ENCODE peak calls at places on chromosomes 12 and 14, in five cellular contexts. One of them, this sample, is unnamed.

GRCh38 chr12:24212496-24212895 is 263.0 kb upstream of the SOX5 start:
- DNase-seq in fibroblast of mammary gland: no peak
- DNase-seq in lower lobe of right lung: no peak
- DNase-seq in bronchial epithelial cell: no peak
- DNase-seq in GM12865: peak; percentile 7
- DNase-seq in this sample: no peak

GRCh38 chr14:23094666-23095195 is at the start of gene ACIN1:
- DNase-seq in bronchial epithelial cell: peak; percentile 73
- DNase-seq in lower lobe of right lung: peak; percentile 83
- DNase-seq in fibroblast of mammary gland: peak; percentile 84
- DNase-seq in GM12865: peak; percentile 92
- DNase-seq in this sample: peak; percentile 78

GRCh38 chr12:96190403-96191170 is 3.6 kb upstream of the ELK3 start:
- DNase-seq in GM12865: peak; percentile 48
- DNase-seq in lower lobe of right lung: no peak
- DNase-seq in fibroblast of mammary gland: peak; percentile 81
- DNase-seq in bronchial epithelial cell: peak; percentile 66
- DNase-seq in this sample: no peak

GRCh38 chr12:56377310-56377988 is 14.8 kb upstream of the APOF start:
- DNase-seq in fibroblast of mammary gland: peak; percentile 55
- DNase-seq in bronchial epithelial cell: peak; percentile 76
- DNase-seq in GM12865: no peak
- DNase-seq in lower lobe of right lung: no peak
- DNase-seq in this sample: no peak

GRCh38 chr12:83017001-83017400 is 330.3 kb downstream of the TMTC2 start:
- DNase-seq in GM12865: no peak
- DNase-seq in bronchial epithelial cell: no peak
- DNase-seq in lower lobe of right lung: no peak
- DNase-seq in fibroblast of mammary gland: no peak
- DNase-seq in this sample: no peak

GRCh38 chr12:75710361-75711069 is 199.1 kb upstream of the KRR1 start:
- DNase-seq in GM12865: no peak
- DNase-seq in lower lobe of right lung: no peak
- DNase-seq in bronchial epithelial cell: no peak
- DNase-seq in fibroblast of mammary gland: peak; percentile 43
- DNase-seq in this sample: no peak

GRCh38 chr12:115421796-115422709 is 738.1 kb upstream of the TBX3 start:
- DNase-seq in lower lobe of right lung: no peak
- DNase-seq in fibroblast of mammary gland: no peak
- DNase-seq in GM12865: no peak
- DNase-seq in bronchial epithelial cell: no peak
- DNase-seq in this sample: no peak

GRCh38 chr12:116380066-116380465 is 102.6 kb upstream of the MED13L start:
- DNase-seq in fibroblast of mammary gland: no peak
- DNase-seq in lower lobe of right lung: no peak
- DNase-seq in GM12865: no peak
- DNase-seq in bronchial epithelial cell: no peak
- DNase-seq in this sample: no peak

GRCh38 chr12:69994593-69995222 is 169.7 kb downstream of the MYRFL start:
- DNase-seq in GM12865: no peak
- DNase-seq in fibroblast of mammary gland: no peak
- DNase-seq in bronchial epithelial cell: no peak
- DNase-seq in lower lobe of right lung: no peak
- DNase-seq in this sample: no peak

GRCh38 chr14:102893452-102893851 is 29.0 kb upstream of the AMN start:
- DNase-seq in lower lobe of right lung: no peak
- DNase-seq in bronchial epithelial cell: no peak
- DNase-seq in GM12865: no peak
- DNase-seq in fibroblast of mammary gland: peak; percentile 98
- DNase-seq in this sample: no peak

GRCh38 chr12:116277393-116278258 is at the start of gene MED13L:
- DNase-seq in GM12865: peak; percentile 92
- DNase-seq in bronchial epithelial cell: no peak
- DNase-seq in lower lobe of right lung: peak; percentile 91
- DNase-seq in fibroblast of mammary gland: peak; percentile 72
- DNase-seq in this sample: peak; percentile 99

GRCh38 chr12:44558340-44559100 is 317.6 kb downstream of the NELL2 start:
- DNase-seq in GM12865: no peak
- DNase-seq in bronchial epithelial cell: no peak
- DNase-seq in fibroblast of mammary gland: no peak
- DNase-seq in lower lobe of right lung: no peak
- DNase-seq in this sample: no peak

GRCh38 chr12:120944645-120945217 is 33.6 kb upstream of the HNF1A start:
- DNase-seq in lower lobe of right lung: peak; percentile 64
- DNase-seq in fibroblast of mammary gland: peak; percentile 41
- DNase-seq in GM12865: peak; percentile 69
- DNase-seq in bronchial epithelial cell: peak; percentile 35
- DNase-seq in this sample: peak; percentile 76

GRCh38 chr12:124916370-124917134 is 2.1 kb upstream of the UBC start:
- DNase-seq in bronchial epithelial cell: peak; percentile 95
- DNase-seq in lower lobe of right lung: no peak
- DNase-seq in GM12865: peak; percentile 68
- DNase-seq in fibroblast of mammary gland: peak; percentile 97
- DNase-seq in this sample: no peak

GRCh38 chr12:3305904-3306619 is 184.9 kb upstream of the PRMT8 start:
- DNase-seq in lower lobe of right lung: no peak
- DNase-seq in fibroblast of mammary gland: no peak
- DNase-seq in GM12865: no peak
- DNase-seq in bronchial epithelial cell: no peak
- DNase-seq in this sample: no peak

GRCh38 chr12:98002887-98003493 is 512.4 kb upstream of the TMPO start:
- DNase-seq in fibroblast of mammary gland: peak; percentile 60
- DNase-seq in bronchial epithelial cell: peak; percentile 54
- DNase-seq in lower lobe of right lung: no peak
- DNase-seq in GM12865: peak; percentile 62
- DNase-seq in this sample: peak; percentile 32

GRCh38 chr14:106493962-106494823 is 967.8 kb downstream of the TMEM121 start:
- DNase-seq in GM12865: no peak
- DNase-seq in fibroblast of mammary gland: no peak
- DNase-seq in bronchial epithelial cell: no peak
- DNase-seq in lower lobe of right lung: no peak
- DNase-seq in this sample: no peak

GRCh38 chr12:13970803-13971202 is 10.6 kb downstream of the GRIN2B start:
- DNase-seq in lower lobe of right lung: no peak
- DNase-seq in fibroblast of mammary gland: no peak
- DNase-seq in bronchial epithelial cell: no peak
- DNase-seq in GM12865: no peak
- DNase-seq in this sample: no peak

GRCh38 chr12:132502149-132502881 is 12.4 kb downstream of the FBRSL1 start:
- DNase-seq in lower lobe of right lung: no peak
- DNase-seq in fibroblast of mammary gland: no peak
- DNase-seq in bronchial epithelial cell: no peak
- DNase-seq in GM12865: no peak
- DNase-seq in this sample: no peak

GRCh38 chr12:9673404-9674225 is 4.1 kb downstream of the CLEC2D start:
- DNase-seq in GM12865: peak; percentile 83
- DNase-seq in bronchial epithelial cell: peak; percentile 91
- DNase-seq in lower lobe of right lung: peak; percentile 60
- DNase-seq in fibroblast of mammary gland: peak; percentile 93
- DNase-seq in this sample: peak; percentile 19

GRCh38 chr14:101018561-101019290 is 115.2 kb upstream of the RTL1 start:
- DNase-seq in bronchial epithelial cell: no peak
- DNase-seq in lower lobe of right lung: no peak
- DNase-seq in GM12865: no peak
- DNase-seq in fibroblast of mammary gland: no peak
- DNase-seq in this sample: no peak

GRCh38 chr14:99538275-99538674 is 57.1 kb downstream of the CCNK start:
- DNase-seq in bronchial epithelial cell: no peak
- DNase-seq in fibroblast of mammary gland: no peak
- DNase-seq in GM12865: no peak
- DNase-seq in lower lobe of right lung: no peak
- DNase-seq in this sample: no peak

GRCh38 chr12:685388-685787 is 22.1 kb upstream of the NINJ2 start:
- DNase-seq in fibroblast of mammary gland: no peak
- DNase-seq in bronchial epithelial cell: peak; percentile 86
- DNase-seq in GM12865: peak; percentile 91
- DNase-seq in lower lobe of right lung: no peak
- DNase-seq in this sample: peak; percentile 63

GRCh38 chr14:91244501-91244901 is at the start of gene GPR68:
- DNase-seq in fibroblast of mammary gland: peak; percentile 66
- DNase-seq in lower lobe of right lung: no peak
- DNase-seq in GM12865: no peak
- DNase-seq in bronchial epithelial cell: no peak
- DNase-seq in this sample: no peak

GRCh38 chr12:53098354-53098981 is 1.0 kb downstream of the IGFBP6 start:
- DNase-seq in lower lobe of right lung: no peak
- DNase-seq in bronchial epithelial cell: peak; percentile 79
- DNase-seq in fibroblast of mammary gland: peak; percentile 89
- DNase-seq in GM12865: no peak
- DNase-seq in this sample: peak; percentile 39

GRCh38 chr12:12527820-12528296 is 34.8 kb downstream of the DUSP16 start:
- DNase-seq in lower lobe of right lung: no peak
- DNase-seq in bronchial epithelial cell: no peak
- DNase-seq in fibroblast of mammary gland: no peak
- DNase-seq in GM12865: peak; percentile 9
- DNase-seq in this sample: no peak

DNA sequence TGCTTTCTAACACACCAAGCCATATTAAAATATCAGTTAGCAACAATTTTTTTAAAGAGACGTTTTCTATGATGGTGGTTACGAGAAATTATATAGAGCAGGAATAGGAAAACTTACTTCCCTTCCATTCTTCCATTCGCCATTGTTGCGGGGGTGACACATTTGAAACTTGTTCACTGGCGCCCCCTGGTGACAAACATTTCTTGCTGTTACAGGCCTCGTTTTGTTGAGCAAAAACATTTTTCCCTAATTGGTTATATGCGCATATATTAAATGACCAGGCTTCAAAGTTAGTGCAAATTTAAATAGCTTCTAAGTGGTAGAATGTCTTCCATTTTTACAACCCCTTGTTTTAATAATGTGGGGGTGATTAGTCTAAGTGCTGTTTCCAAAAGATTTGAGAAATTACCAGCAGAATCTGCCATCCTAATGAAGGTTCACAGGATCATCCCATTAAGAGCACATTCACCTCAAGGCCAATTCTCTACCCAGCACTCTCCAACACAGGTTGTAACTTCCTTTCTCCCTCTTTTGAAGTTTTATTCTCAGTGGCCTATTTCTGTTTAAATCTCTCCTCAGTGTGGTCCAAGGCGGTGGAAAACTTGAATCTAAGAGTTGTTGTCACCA is 1124.7 kb downstream of the FLRT2 start:
- DNase-seq in GM12865: peak; percentile 21
- DNase-seq in fibroblast of mammary gland: peak; percentile 57
- DNase-seq in bronchial epithelial cell: peak; percentile 13
- DNase-seq in lower lobe of right lung: peak; percentile 55
- DNase-seq in this sample: no peak
- TF ChIP-seq CTCF in GM12865: peak; percentile 37
- TF ChIP-seq CTCF in fibroblast of mammary gland: peak; percentile 65
- TF ChIP-seq CTCF in bronchial epithelial cell: peak; percentile 20
- TF ChIP-seq CTCF in lower lobe of right lung: peak; percentile 46
- TF ChIP-seq CTCF in this sample: no peak

GRCh38 chr12:71242511-71242910 is 84.7 kb upstream of the TSPAN8 start:
- DNase-seq in GM12865: no peak
- DNase-seq in bronchial epithelial cell: no peak
- DNase-seq in fibroblast of mammary gland: no peak
- DNase-seq in lower lobe of right lung: no peak
- DNase-seq in this sample: no peak
- TF ChIP-seq CTCF in GM12865: no peak
- TF ChIP-seq CTCF in bronchial epithelial cell: no peak
- TF ChIP-seq CTCF in fibroblast of mammary gland: no peak
- TF ChIP-seq CTCF in lower lobe of right lung: no peak
- TF ChIP-seq CTCF in this sample: no peak

GRCh38 chr12:26125451-26126339 is 858 bp upstream of the BHLHE41 start:
- DNase-seq in GM12865: peak; percentile 45
- DNase-seq in bronchial epithelial cell: peak; percentile 84
- DNase-seq in fibroblast of mammary gland: peak; percentile 68
- DNase-seq in lower lobe of right lung: peak; percentile 81
- DNase-seq in this sample: peak; percentile 63

GRCh38 chr12:26126340-26127284 is 1.8 kb upstream of the BHLHE41 start:
- DNase-seq in fibroblast of mammary gland: peak; percentile 79
- DNase-seq in lower lobe of right lung: peak; percentile 89
- DNase-seq in bronchial epithelial cell: peak; percentile 64
- DNase-seq in GM12865: peak; percentile 48
- DNase-seq in this sample: peak; percentile 76

GRCh38 chr12:26123482-26123980 is 1.3 kb downstream of the BHLHE41 start:
- DNase-seq in GM12865: no peak
- DNase-seq in fibroblast of mammary gland: peak; percentile 22
- DNase-seq in lower lobe of right lung: no peak
- DNase-seq in bronchial epithelial cell: no peak
- DNase-seq in this sample: peak; percentile 46

GRCh38 chr12:26122681-26123481 is 2.0 kb downstream of the BHLHE41 start:
- DNase-seq in fibroblast of mammary gland: peak; percentile 86
- DNase-seq in GM12865: peak; percentile 39
- DNase-seq in bronchial epithelial cell: peak; percentile 47
- DNase-seq in lower lobe of right lung: peak; percentile 59
- DNase-seq in this sample: peak; percentile 71

DNA sequence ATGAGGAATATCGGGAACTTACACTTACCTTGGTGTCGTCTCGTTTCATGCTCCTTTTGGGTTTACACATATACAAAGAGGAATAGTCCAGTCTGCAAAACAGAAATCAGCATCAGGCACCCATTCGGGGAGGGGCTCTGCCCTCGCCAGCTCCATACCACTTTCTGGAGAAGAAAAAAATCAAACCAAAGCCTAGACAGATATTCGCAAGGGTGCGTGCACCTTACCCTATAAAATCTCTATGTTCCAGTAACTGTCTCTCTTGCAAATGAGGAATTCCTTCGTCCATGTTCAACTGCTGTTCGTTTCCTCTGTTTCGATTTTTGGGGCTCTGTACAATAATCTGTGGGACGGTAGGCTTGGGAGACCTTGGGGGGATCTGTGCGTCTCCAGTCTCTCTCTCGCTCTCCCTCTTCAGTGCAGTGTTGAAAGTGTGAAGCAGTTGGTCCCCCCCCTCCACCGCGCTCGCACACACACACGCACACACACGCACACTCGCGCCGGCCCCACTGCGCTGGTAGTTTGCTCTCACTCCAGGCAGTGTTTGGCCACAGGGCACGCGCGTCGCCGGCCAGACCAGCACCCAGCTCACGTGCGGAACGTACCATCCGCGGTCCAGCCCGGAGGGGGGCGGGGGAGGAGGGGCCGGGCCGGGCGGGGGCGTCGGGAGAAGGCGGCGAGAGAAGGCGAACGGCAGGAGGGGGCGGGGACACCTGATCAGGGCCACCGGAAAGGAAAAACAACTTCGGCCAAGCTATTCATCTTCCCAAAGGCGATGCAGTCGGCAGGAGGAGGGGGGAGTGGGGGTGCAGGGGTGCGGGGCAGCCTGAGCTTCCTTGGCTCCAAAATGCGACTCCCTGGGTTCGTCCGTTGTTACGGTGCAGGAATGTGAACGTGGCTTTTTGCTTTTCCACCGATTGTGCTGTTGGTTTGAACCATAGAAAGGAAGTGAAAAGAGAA is at the start of gene BHLHE41:
- DNase-seq in bronchial epithelial cell: no peak
- DNase-seq in GM12865: peak; percentile 34
- DNase-seq in fibroblast of mammary gland: peak; percentile 30
- DNase-seq in lower lobe of right lung: peak; percentile 86
- DNase-seq in this sample: peak; percentile 59
- TF ChIP-seq CTCF in bronchial epithelial cell: no peak
- TF ChIP-seq CTCF in GM12865: no peak
- TF ChIP-seq CTCF in fibroblast of mammary gland: no peak
- TF ChIP-seq CTCF in lower lobe of right lung: no peak
- TF ChIP-seq CTCF in this sample: no peak

DNA sequence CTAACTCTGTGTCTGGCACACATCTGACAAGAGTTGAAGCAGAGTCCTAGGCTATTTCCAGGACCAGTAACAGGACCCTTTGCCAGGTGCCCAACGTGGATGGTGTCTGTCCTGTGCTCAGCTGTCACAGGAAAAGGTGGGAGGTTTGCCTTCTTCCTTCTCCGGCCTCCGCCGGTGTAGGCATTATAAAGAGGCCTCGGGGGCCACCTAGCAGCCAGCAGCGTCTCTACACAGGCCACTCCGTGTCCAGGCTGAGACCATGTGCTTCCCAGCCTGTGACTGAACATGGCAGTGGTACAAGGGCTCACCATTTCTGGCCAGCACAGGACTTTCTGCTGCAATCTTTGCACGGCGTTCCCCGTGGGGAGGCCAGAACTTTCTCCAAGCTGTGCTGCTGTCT is 60.7 kb upstream of the GPATCH2L start:
- DNase-seq in bronchial epithelial cell: no peak
- DNase-seq in fibroblast of mammary gland: peak; percentile 36
- DNase-seq in lower lobe of right lung: no peak
- DNase-seq in GM12865: no peak
- DNase-seq in this sample: peak; percentile 53
- TF ChIP-seq CTCF in bronchial epithelial cell: no peak
- TF ChIP-seq CTCF in fibroblast of mammary gland: peak; percentile 35
- TF ChIP-seq CTCF in lower lobe of right lung: peak; percentile 12
- TF ChIP-seq CTCF in GM12865: no peak
- TF ChIP-seq CTCF in this sample: peak; percentile 15